ENCODE peak calls at places on chromosome 21, in ten cellular contexts. W is fibroblast of lung, E is fibroblast of the aortic adventitia, Q is Panc1, L is endothelial cell, G is esophagus squamous epithelium, D is thoracic aorta, V is fibroblast of mammary gland, R is fibroblast of pulmonary artery, J is AG10803. H is an unnamed sample.

GRCh38 chr21:35156293-35156976 is 107.3 kb upstream of the RUNX1 start:
- DNase-seq in W (no peak), E (no peak), Q (no peak), L (no peak), G (no peak), D (no peak), V (no peak), R (no peak), J (no peak), H (no peak)

GRCh38 chr21:44985441-44986401 is 45.9 kb downstream of the SLX9 start:
- DNase-seq in W (no peak), E (no peak), Q (no peak), L (no peak), G (no peak), D (no peak), V (no peak), R (no peak), J (no peak), H (no peak)

GRCh38 chr21:35102488-35103407 is 53.6 kb upstream of the RUNX1 start:
- DNase-seq in W (peak), E (no peak), Q (no peak), L (no peak), G (no peak), D (peak), V (no peak), R (no peak), J (no peak), H (no peak)

GRCh38 chr21:31599563-31599962 is 59.9 kb upstream of the SOD1 start:
- DNase-seq in W (no peak), E (no peak), Q (no peak), L (no peak), G (no peak), D (no peak), V (no peak), R (no peak), J (no peak), H (no peak)

GRCh38 chr21:45551316-45551715 is 9.1 kb upstream of the SLC19A1 start:
- DNase-seq in W (peak), E (peak), Q (peak), L (no peak), G (no peak), D (no peak), V (peak), R (peak), J (peak), H (no peak)

GRCh38 chr21:15976807-15977206 is 247.0 kb downstream of the USP25 start:
- DNase-seq in W (peak), E (no peak), Q (no peak), L (peak), G (no peak), D (no peak), V (peak), R (no peak), J (no peak), H (no peak)

GRCh38 chr21:45071396-45072165 is 2.8 kb upstream of the ADARB1 start:
- DNase-seq in W (no peak), E (no peak), Q (no peak), L (no peak), G (no peak), D (no peak), V (no peak), R (no peak), J (no peak), H (no peak)

GRCh38 chr21:25307489-25307888 is 299.8 kb downstream of the MRPL39 start:
- DNase-seq in W (peak), E (peak), Q (no peak), L (no peak), G (no peak), D (no peak), V (peak), R (no peak), J (peak), H (no peak)

GRCh38 chr21:40681164-40681859 is 165.6 kb downstream of the DSCAM start:
- DNase-seq in W (no peak), E (no peak), Q (no peak), L (no peak), G (no peak), D (no peak), V (no peak), R (no peak), J (no peak), H (no peak)

GRCh38 chr21:21682172-21682571 is 684.0 kb downstream of the NCAM2 start:
- DNase-seq in W (peak), E (peak), Q (no peak), L (no peak), G (no peak), D (no peak), V (peak), R (peak), J (peak), H (no peak)

GRCh38 chr21:45064091-45064490 is 10.3 kb upstream of the ADARB1 start:
- DNase-seq in W (no peak), E (no peak), Q (no peak), L (no peak), G (no peak), D (no peak), V (no peak), R (no peak), J (no peak), H (no peak)

GRCh38 chr21:46005481-46005881 is 23.9 kb downstream of the COL6A1 start:
- DNase-seq in W (no peak), E (no peak), Q (no peak), L (no peak), G (no peak), D (no peak), V (peak), R (no peak), J (no peak), H (no peak)

GRCh38 chr21:16169102-16169511 is 439.3 kb downstream of the USP25 start:
- DNase-seq in W (peak), E (peak), Q (no peak), L (no peak), G (no peak), D (no peak), V (peak), R (peak), J (peak), H (no peak)

GRCh38 chr21:45356251-45356650 is 48.7 kb upstream of the COL18A1 start:
- DNase-seq in W (no peak), E (no peak), Q (no peak), L (no peak), G (no peak), D (no peak), V (no peak), R (no peak), J (no peak), H (no peak)

GRCh38 chr21:16767201-16767600 is 745.6 kb upstream of the CXADR start:
- DNase-seq in W (no peak), E (no peak), Q (no peak), L (no peak), G (no peak), D (no peak), V (no peak), R (no peak), J (no peak), H (no peak)

GRCh38 chr21:37647781-37648180 is 268.5 kb downstream of the KCNJ6 start:
- DNase-seq in W (no peak), E (no peak), Q (no peak), L (no peak), G (no peak), D (no peak), V (no peak), R (no peak), J (no peak), H (no peak)

GRCh38 chr21:26437326-26438009 is 135.6 kb downstream of the CYYR1 start:
- DNase-seq in W (no peak), E (peak), Q (no peak), L (no peak), G (no peak), D (no peak), V (peak), R (peak), J (peak), H (no peak)

GRCh38 chr21:46622226-46622625 is 13.2 kb upstream of the PRMT2 start:
- DNase-seq in W (no peak), E (no peak), Q (no peak), L (peak), G (no peak), D (no peak), V (no peak), R (no peak), J (no peak), H (no peak)

GRCh38 chr21:45576838-45577737 is 34.8 kb upstream of the SLC19A1 start:
- DNase-seq in W (no peak), E (no peak), Q (no peak), L (no peak), G (no peak), D (no peak), V (no peak), R (no peak), J (no peak), H (no peak)

GRCh38 chr21:26032263-26032662 is 138.3 kb downstream of the APP start:
- DNase-seq in W (no peak), E (no peak), Q (no peak), L (no peak), G (no peak), D (no peak), V (peak), R (no peak), J (no peak), H (no peak)

GRCh38 chr21:40680311-40680710 is 166.6 kb downstream of the DSCAM start:
- DNase-seq in W (no peak), E (no peak), Q (no peak), L (no peak), G (no peak), D (no peak), V (no peak), R (no peak), J (no peak), H (no peak)

GRCh38 chr21:40404319-40404906 is 442.5 kb downstream of the DSCAM start:
- DNase-seq in W (no peak), E (no peak), Q (no peak), L (no peak), G (no peak), D (no peak), V (no peak), R (no peak), J (no peak), H (no peak)

GRCh38 chr21:35088235-35088865 is 39.2 kb upstream of the RUNX1 start:
- DNase-seq in W (no peak), E (no peak), Q (no peak), L (no peak), G (no peak), D (no peak), V (no peak), R (no peak), J (no peak), H (no peak)

GRCh38 chr21:42113926-42114409 is 42.9 kb downstream of the UMODL1 start:
- DNase-seq in W (no peak), E (no peak), Q (no peak), L (no peak), G (no peak), D (no peak), V (peak), R (no peak), J (peak), H (no peak)
- TF ChIP-seq CTCF in W (no peak), E (no peak), Q (no peak), L (no peak), G (peak), D (no peak), V (peak), R (no peak), J (peak), H (peak)

GRCh38 chr21:34020005-34020847 is 53.2 kb upstream of the MRPS6 start:
- DNase-seq in W (peak), E (peak), Q (no peak), L (no peak), G (no peak), D (no peak), V (no peak), R (no peak), J (peak), H (no peak)
- TF ChIP-seq CTCF in W (no peak), E (no peak), Q (no peak), L (no peak), G (no peak), D (no peak), V (no peak), R (no peak), J (no peak), H (no peak)

DNA sequence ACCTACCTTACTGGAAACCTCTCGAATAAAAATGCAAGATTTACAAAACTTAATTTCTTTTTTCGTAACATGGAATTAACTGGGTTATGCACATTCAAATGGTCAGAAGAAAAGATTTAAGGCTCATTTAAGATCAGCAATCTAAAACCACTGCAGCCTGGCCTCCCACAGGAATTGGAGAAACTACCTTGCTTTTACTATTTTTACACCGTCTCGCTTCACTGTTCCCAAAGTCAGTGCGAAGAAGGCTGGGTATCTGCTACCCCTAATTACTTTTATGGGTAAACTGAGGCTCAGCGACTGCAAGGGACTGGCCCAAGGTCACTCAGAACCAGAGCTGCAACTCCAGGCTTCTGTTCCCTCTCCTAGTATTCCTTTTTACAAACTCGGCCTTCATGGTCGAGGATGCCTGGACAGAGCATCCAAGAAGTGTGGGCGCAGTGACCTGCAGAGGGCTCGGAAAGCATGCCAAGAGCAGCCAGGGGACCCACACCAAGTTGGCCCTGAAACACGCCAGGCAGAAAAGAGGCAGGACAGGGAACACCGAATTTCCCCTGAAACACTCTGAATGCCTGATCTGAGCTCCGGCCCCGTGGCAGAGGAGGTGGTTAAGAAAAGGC is 931 bp downstream of the PAXBP1 start:
- DNase-seq in W (no peak), E (no peak), Q (no peak), L (no peak), G (no peak), D (no peak), V (peak), R (peak), J (peak), H (no peak)
- TF ChIP-seq CTCF in W (no peak), E (peak), Q (no peak), L (no peak), G (no peak), D (no peak), V (no peak), R (no peak), J (peak), H (no peak)

GRCh38 chr21:36478941-36479340 is 981 bp downstream of the CLDN14 start:
- DNase-seq in W (no peak), E (no peak), Q (no peak), L (peak), G (no peak), D (no peak), V (no peak), R (peak), J (peak), H (no peak)
- TF ChIP-seq CTCF in W (peak), E (peak), Q (no peak), L (no peak), G (no peak), D (no peak), V (no peak), R (peak), J (peak), H (no peak)

GRCh38 chr21:43981151-43981870 is 30.8 kb upstream of the TRAPPC10 start:
- DNase-seq in W (no peak), E (no peak), Q (no peak), L (no peak), G (no peak), D (no peak), V (no peak), R (no peak), J (no peak), H (no peak)

GRCh38 chr21:43982489-43983078 is 29.5 kb upstream of the TRAPPC10 start:
- DNase-seq in W (no peak), E (no peak), Q (no peak), L (no peak), G (no peak), D (no peak), V (no peak), R (no peak), J (no peak), H (no peak)

GRCh38 chr21:43978060-43978459 is 34.0 kb upstream of the TRAPPC10 start:
- DNase-seq in W (no peak), E (no peak), Q (no peak), L (no peak), G (no peak), D (no peak), V (no peak), R (no peak), J (no peak), H (no peak)

GRCh38 chr21:43981871-43982210 is 30.3 kb upstream of the TRAPPC10 start:
- DNase-seq in W (no peak), E (no peak), Q (no peak), L (no peak), G (no peak), D (no peak), V (no peak), R (no peak), J (no peak), H (no peak)

DNA sequence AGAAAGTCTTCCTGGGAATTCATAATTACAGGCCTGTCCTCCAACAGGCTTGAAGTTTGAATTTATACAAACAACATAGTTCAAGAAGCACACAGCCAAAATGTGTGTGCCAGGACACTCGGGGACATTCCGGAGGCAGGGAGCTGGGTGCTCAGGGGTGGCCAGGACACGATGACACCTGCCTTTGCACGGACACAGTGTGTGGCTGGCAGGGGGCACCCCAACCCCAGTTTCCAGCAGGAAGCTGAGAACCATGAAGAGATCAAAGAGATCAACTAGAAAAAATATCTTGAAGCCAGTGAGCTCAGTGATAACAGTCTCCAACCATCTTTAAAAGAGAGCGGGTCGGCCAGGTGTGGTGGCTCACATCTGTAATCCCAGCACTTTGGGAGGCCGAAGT is 32.5 kb upstream of the TRAPPC10 start:
- DNase-seq in W (no peak), E (no peak), Q (no peak), L (no peak), G (no peak), D (no peak), V (no peak), R (no peak), J (no peak), H (no peak)
- TF ChIP-seq CTCF in W (no peak), E (no peak), Q (no peak), L (no peak), G (no peak), D (no peak), V (no peak), R (peak), J (no peak), H (no peak)

DNA sequence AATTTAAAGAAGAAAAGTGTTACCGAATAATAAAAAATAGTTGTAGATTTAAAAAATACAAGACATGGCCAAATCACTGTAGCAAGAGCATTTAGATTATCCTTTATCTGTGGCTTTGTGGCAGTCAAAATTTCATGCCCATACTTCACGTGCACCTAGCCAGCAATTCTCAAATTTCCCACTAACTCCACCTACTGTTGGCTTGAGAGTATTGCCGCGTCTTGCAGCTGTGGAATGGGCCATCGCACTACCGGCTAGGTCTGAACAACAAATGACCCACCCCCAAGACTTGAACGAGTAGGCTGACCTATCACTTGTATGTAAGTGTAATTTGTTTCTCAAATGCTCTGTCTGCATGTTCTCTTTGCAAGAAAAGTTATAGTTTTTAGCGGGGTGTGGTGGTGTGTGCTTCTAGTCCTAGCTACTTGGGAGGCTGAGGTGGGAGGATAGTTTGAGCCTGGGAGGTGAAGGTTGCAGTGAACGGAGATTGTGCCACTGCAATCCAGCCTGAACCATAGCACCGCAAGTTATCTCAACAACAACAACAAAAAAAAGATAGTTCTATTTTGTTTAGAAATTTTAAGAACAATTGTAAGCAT is 4.1 kb downstream of the KRTAP13-4 start:
- DNase-seq in W (peak), E (peak), Q (peak), L (peak), G (no peak), D (no peak), V (peak), R (peak), J (peak), H (no peak)
- TF ChIP-seq CTCF in W (peak), E (peak), Q (peak), L (peak), G (peak), D (peak), V (peak), R (peak), J (peak), H (peak)

GRCh38 chr21:28336299-28336698 is 656.4 kb downstream of the LTN1 start:
- DNase-seq in W (peak), E (peak), Q (no peak), L (no peak), G (no peak), D (no peak), V (peak), R (peak), J (peak), H (peak)
- TF ChIP-seq CTCF in W (peak), E (peak), Q (peak), L (peak), G (peak), D (peak), V (peak), R (peak), J (peak), H (no peak)

GRCh38 chr21:38833122-38833521 is 27.4 kb downstream of the ETS2 start:
- DNase-seq in W (no peak), E (no peak), Q (no peak), L (no peak), G (no peak), D (no peak), V (no peak), R (no peak), J (no peak), H (no peak)
- TF ChIP-seq CTCF in W (no peak), E (no peak), Q (no peak), L (no peak), G (no peak), D (no peak), V (peak), R (peak), J (no peak), H (no peak)

H was measured in mesothelial cell of epicardium.